ENCODE peak calls at places on chromosomes 5 and 9, in eight cellular contexts. N is GM10248, B is kidney epithelial cell, Y is nephron progenitor cell, V is AG10803, T is AG09319, W is RWPE2, I is cardiac muscle cell. K is an unnamed sample.

GRCh38 chr5:122093415-122093814 is 15.4 kb upstream of the LOX start:
- DNase-seq in N (no peak), B (no peak), Y (no peak), V (peak), T (peak), W (no peak), I (no peak), K (no peak)

GRCh38 chr5:154461531-154461930 is 15.7 kb downstream of the SAP30L start:
- DNase-seq in N (no peak), B (no peak), Y (no peak), V (peak), T (no peak), W (no peak), I (peak), K (no peak)

GRCh38 chr5:80127037-80127642 is 92.0 kb downstream of the THBS4 start:
- DNase-seq in N (no peak), B (no peak), Y (no peak), V (no peak), T (no peak), W (no peak), I (no peak), K (no peak)

GRCh38 chr9:87766697-87767096 is 40.8 kb downstream of the CTSL start:
- DNase-seq in N (no peak), B (peak), Y (no peak), V (no peak), T (no peak), W (no peak), I (no peak), K (no peak)

GRCh38 chr9:5438301-5439162 is 807 bp upstream of the PLGRKT start:
- DNase-seq in N (peak), B (no peak), Y (no peak), V (peak), T (no peak), W (no peak), I (no peak), K (no peak)

GRCh38 chr5:148829248-148829594 is 2.8 kb downstream of the ADRB2 start:
- DNase-seq in N (no peak), B (no peak), Y (no peak), V (no peak), T (no peak), W (no peak), I (no peak), K (no peak)

GRCh38 chr5:139647406-139648204 is 544 bp upstream of the CXXC5 start:
- DNase-seq in N (no peak), B (no peak), Y (peak), V (no peak), T (no peak), W (peak), I (no peak), K (no peak)

GRCh38 chr5:40875958-40876357 is 33.3 kb upstream of the C7 start:
- DNase-seq in N (no peak), B (no peak), Y (no peak), V (no peak), T (no peak), W (no peak), I (no peak), K (no peak)

GRCh38 chr5:72427016-72427415 is 80.2 kb downstream of the ZNF366 start:
- DNase-seq in N (no peak), B (no peak), Y (no peak), V (no peak), T (no peak), W (no peak), I (no peak), K (no peak)

GRCh38 chr5:129271309-129271708 is 176.8 kb downstream of the ISOC1 start:
- DNase-seq in N (no peak), B (no peak), Y (no peak), V (no peak), T (no peak), W (no peak), I (peak), K (no peak)
- TF ChIP-seq CTCF in N (no peak), B (peak), Y (no peak), V (no peak), T (no peak), W (peak), I (peak), K (no peak)

DNA sequence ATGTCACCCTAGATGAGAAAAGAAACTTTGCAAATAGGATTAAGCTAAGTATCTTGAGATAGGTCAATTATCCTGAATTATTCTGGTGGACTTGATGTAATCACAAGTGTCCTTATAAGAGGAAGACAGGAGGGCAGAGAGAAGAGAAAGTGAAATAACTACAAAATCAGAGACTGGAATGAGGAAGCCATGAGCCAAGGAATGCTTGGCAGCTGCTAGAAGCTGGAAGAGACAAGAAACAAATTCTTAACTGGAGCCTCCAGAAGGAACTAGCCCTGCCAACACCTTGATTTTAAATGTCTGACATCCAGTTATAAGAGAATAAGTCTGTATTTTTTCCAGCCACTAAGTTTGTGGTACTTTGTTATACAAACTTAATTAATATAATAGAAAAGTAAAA is 480.0 kb downstream of the NR2F1-AS1 start:
- DNase-seq in N (no peak), B (no peak), Y (no peak), V (peak), T (no peak), W (no peak), I (no peak), K (no peak)
- TF ChIP-seq CTCF in N (no peak), B (no peak), Y (no peak), V (no peak), T (no peak), W (no peak), I (no peak), K (no peak)

DNA sequence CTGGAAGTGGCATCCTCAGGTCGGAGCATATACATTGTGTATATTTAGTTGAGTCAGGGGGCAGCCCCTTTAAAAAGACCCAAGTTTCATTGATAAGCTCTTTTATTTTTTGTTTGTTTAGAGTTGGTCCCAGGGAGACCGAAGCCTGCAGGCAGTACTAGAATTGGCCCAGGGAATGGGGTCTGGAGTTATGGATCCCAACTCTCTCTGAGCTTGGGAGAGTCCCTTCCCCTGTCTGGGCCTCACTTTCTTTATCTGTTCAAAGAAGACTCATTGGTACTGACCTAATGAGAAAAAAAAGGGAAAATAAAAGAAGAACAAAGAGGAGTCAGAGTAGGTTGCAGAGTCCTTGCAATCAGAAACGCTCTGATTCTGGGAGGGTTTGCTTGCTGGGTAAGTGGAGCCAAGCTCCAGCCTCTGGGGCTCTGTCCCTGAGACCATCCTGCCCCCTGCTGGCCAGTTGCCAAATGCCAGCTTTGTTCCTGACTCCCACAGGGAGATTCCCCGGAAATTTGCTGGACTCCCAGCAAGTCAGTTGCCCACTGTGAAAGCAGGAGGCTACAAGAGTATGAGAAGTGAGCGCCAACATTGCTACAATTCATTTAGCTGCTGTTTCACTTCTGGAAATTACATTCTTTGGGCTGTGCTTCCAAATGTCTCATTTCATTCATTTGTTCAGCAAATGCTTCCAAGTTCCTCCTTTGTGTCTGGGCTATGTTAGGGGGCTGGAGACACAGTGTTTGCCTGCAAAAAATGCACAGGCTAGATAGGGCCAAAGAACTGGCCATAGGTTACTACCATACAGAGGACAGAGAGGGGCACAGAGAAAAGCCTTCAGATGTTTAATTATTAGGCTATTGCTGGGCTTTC is 156.2 kb downstream of the MELK start:
- DNase-seq in N (peak), B (peak), Y (peak), V (peak), T (peak), W (no peak), I (peak), K (peak)
- TF ChIP-seq CTCF in N (peak), B (peak), Y (peak), V (peak), T (peak), W (peak), I (peak), K (no peak)

DNA sequence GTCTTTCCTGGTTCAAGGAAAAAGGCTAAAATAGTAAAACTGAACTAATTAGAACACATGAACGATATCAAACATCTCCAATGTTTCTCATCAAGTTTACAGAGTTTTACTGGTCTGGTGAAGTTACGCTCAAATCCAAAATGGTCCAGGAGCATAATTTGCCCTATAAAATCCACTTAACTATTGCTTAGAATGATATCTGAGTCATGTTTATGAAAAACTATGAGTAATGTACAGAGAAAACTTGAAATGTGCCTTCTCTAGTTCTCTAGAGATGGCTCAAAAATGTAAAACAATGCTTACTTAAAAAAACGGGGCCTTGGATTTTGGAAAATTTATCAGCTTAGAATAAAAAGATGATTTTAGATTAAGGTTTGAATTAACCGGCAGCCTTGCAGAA is 108.1 kb downstream of the FBXW11 start:
- DNase-seq in N (no peak), B (no peak), Y (no peak), V (no peak), T (no peak), W (no peak), I (no peak), K (no peak)
- TF ChIP-seq CTCF in N (no peak), B (no peak), Y (no peak), V (no peak), T (no peak), W (no peak), I (no peak), K (no peak)

DNA sequence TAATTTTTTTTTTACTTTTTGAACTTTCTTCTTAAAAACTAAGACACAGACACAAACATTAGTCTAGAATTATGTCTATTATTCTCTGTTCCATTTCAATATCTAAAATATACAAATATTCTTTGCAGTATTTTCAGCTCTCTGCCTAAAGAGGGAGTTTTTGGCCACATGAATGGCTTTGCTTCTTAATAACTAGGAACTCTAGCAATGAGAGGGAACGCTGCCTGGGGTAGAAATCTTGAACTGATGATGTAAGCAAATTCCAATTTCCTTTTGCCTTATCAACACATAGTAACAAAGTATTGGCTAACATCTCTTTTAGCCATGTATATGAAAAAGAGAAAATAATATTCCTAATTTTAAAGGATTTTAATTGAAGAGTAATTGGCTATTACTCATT is 51.9 kb downstream of the SLC25A46 start:
- DNase-seq in N (no peak), B (no peak), Y (no peak), V (peak), T (peak), W (no peak), I (no peak), K (no peak)
- TF ChIP-seq CTCF in N (no peak), B (peak), Y (no peak), V (no peak), T (peak), W (peak), I (peak), K (no peak)

DNA sequence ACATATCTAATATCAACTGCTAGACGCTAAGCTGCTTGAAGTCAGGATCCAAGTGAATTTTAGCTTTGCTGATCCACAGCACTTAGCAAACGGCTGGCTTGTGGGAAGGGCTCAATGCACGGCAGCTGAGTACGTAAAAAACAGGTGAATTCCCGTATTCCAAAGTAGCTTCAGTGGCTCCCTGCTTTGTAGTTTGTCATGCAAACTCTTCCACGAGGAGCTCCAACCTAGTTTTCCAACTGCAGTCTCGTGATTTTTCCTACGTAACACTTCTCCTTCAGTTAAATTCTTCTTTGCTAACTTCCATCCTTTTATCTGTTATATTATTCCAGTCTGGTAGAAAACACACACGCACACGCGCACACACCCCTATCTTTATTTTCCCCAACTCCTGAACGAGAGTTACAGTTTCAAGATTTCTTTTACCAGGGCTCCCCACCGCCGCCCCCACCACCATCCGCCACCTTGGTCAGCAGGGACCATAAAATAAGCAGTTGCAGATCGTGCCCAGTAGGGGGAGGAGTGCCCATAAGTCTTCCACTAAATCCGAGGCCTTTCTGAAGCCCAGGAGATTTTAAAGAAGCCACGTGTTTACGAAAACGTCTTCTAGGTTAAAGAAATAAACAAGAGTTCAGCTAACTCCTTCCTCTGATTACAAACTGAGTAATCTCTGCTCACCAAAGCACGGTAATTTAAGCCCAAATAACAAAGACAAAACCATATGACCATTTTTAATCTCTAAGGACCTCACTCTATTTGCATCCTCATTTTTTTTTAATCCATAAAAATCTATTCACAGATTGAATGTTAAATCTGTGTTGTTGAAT is 34.8 kb upstream of the TRIO start:
- DNase-seq in N (peak), B (peak), Y (peak), V (peak), T (no peak), W (no peak), I (peak), K (peak)
- TF ChIP-seq CTCF in N (peak), B (peak), Y (peak), V (peak), T (peak), W (peak), I (peak), K (peak)

GRCh38 chr5:42250-42649 is 49.7 kb upstream of the PLEKHG4B start:
- DNase-seq in N (no peak), B (no peak), Y (peak), V (peak), T (no peak), W (no peak), I (peak), K (no peak)
- TF ChIP-seq CTCF in N (peak), B (peak), Y (peak), V (peak), T (peak), W (peak), I (peak), K (peak)

DNA sequence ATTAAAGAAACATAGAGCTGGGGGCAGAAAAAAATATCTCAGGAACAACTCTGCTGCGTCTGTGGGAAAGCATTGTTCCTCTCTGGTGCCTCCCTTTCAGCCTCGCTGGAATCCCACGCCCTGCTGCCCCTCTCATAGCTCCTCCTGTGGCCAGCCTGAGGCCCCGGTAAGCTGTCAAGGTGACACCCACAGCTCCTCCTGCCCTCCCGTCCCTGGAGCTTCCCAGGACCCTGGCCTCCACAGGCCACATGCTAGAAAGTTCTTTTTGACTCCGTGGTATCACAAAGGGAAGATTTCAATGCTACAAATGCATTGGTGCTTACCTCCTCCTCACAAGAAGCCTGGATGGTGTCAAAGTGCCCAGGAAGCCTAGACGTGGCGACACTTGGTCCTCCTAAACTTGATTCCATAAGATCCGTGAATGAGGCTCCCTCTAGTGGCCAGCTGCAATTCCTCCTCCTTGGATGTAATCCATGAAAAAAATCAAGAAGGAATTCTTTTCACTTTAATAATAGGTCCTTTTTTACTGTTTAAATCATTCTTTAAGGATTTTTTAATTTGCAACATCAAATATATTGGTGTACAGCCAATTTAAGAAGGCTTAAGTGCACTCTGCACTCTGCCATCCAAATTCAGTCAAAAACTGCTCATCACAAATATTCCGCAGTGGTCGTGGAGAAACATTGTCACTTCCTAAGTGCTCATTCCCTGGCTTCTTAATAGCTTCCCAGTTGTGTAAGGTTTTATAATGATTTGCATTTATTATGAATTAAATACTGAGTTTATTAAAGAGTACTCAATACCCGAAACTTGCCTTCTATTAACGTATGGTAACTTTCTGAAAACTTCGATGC is 104.8 kb downstream of the CFAP90 start:
- DNase-seq in N (peak), B (peak), Y (peak), V (peak), T (peak), W (no peak), I (peak), K (peak)
- TF ChIP-seq CTCF in N (peak), B (peak), Y (peak), V (peak), T (peak), W (peak), I (peak), K (peak)

GRCh38 chr9:120886490-120886967 is 9.5 kb upstream of the PHF19 start:
- DNase-seq in N (no peak), B (peak), Y (no peak), V (peak), T (no peak), W (no peak), I (no peak), K (no peak)
- TF ChIP-seq CTCF in N (no peak), B (no peak), Y (no peak), V (no peak), T (no peak), W (no peak), I (no peak), K (no peak)